ENCODE peak calls at places on chromosomes 16 and 17, in eight cellular contexts. B, X, N, Q, O, U, W and J are unnamed samples.
A peak's percentile ranks its signal among the peaks of the same experiment; 100 is the strongest.

GRCh38 chr16:60246055-60246454 is 1511.9 kb upstream of the GOT2 start:
- DNase-seq in W (no peak), X (no peak), O (no peak), Q (no peak), B (no peak), N (no peak), U (no peak), J (no peak)

GRCh38 chr17:17698869-17699351 is 17.7 kb downstream of the RAI1 start:
- DNase-seq in U (no peak), W (no peak), X (no peak), Q (no peak), O (no peak), N (no peak), B (peak; percentile 41), J (no peak)

GRCh38 chr16:24906199-24906808 is 60.5 kb downstream of the SLC5A11 start:
- DNase-seq in N (peak; percentile 19), O (no peak), B (peak; percentile 26), Q (no peak), U (no peak), X (peak; percentile 30), W (peak; percentile 11), J (no peak)

GRCh38 chr17:31754239-31754945 is 104.7 kb downstream of the COPRS start:
- DNase-seq in O (no peak), Q (no peak), W (peak; percentile 48), N (peak; percentile 16), U (no peak), X (no peak), B (peak; percentile 99), J (peak; percentile 41)

GRCh38 chr16:85360323-85361277 is 248.3 kb upstream of the CIBAR2 start:
- DNase-seq in X (no peak), B (no peak), N (no peak), Q (peak; percentile 88), W (no peak), O (no peak), U (no peak), J (no peak)

GRCh38 chr16:66623755-66624154 is 19.3 kb downstream of the CMTM3 start:
- DNase-seq in B (no peak), U (no peak), Q (no peak), N (no peak), X (no peak), O (no peak), W (no peak), J (no peak)

GRCh38 chr16:2969545-2970521 is 685 bp downstream of the PAQR4 start:
- DNase-seq in U (no peak), B (peak; percentile 49), O (no peak), Q (peak; percentile 85), N (no peak), W (peak; percentile 66), X (peak; percentile 94), J (peak; percentile 77)

GRCh38 chr17:56744721-56745120 is 89.0 kb downstream of the C17orf67 start:
- DNase-seq in O (no peak), Q (no peak), U (no peak), N (no peak), W (no peak), X (no peak), B (no peak), J (no peak)

GRCh38 chr17:50976951-50977472 is 110.9 kb upstream of the TOB1 start:
- DNase-seq in O (no peak), B (no peak), W (no peak), U (no peak), X (no peak), Q (no peak), N (no peak), J (no peak)

GRCh38 chr17:56785396-56785795 is 48.3 kb downstream of the C17orf67 start:
- DNase-seq in O (no peak), W (no peak), B (peak; percentile 67), X (no peak), U (no peak), Q (no peak), N (no peak), J (no peak)

GRCh38 chr16:72561-73537 is at the start of gene RHBDF1:
- DNase-seq in U (no peak), Q (peak; percentile 79), B (peak; percentile 47), W (no peak), N (no peak), X (peak; percentile 73), O (no peak), J (peak; percentile 53)

GRCh38 chr17:1998426-1998784 is 26.7 kb downstream of the RTN4RL1 start:
- DNase-seq in Q (peak; percentile 61), O (no peak), W (no peak), N (no peak), U (no peak), X (no peak), B (no peak), J (no peak)

GRCh38 chr16:80804451-80805383 is at the start of gene CDYL2:
- DNase-seq in X (no peak), Q (peak; percentile 78), N (no peak), W (no peak), O (no peak), U (no peak), B (peak; percentile 2), J (peak; percentile 28)

GRCh38 chr16:80802129-80802528 is 2.3 kb downstream of the CDYL2 start:
- DNase-seq in O (no peak), N (no peak), B (no peak), Q (no peak), W (no peak), U (no peak), X (no peak), J (no peak)

GRCh38 chr16:80802902-80803301 is 1.5 kb downstream of the CDYL2 start:
- DNase-seq in U (no peak), N (no peak), W (no peak), Q (no peak), X (no peak), B (no peak), O (no peak), J (no peak)

GRCh38 chr16:80804061-80804450 is 342 bp downstream of the CDYL2 start:
- DNase-seq in B (peak; percentile 46), O (no peak), U (no peak), Q (no peak), W (peak; percentile 6), N (no peak), X (no peak), J (no peak)

DNA sequence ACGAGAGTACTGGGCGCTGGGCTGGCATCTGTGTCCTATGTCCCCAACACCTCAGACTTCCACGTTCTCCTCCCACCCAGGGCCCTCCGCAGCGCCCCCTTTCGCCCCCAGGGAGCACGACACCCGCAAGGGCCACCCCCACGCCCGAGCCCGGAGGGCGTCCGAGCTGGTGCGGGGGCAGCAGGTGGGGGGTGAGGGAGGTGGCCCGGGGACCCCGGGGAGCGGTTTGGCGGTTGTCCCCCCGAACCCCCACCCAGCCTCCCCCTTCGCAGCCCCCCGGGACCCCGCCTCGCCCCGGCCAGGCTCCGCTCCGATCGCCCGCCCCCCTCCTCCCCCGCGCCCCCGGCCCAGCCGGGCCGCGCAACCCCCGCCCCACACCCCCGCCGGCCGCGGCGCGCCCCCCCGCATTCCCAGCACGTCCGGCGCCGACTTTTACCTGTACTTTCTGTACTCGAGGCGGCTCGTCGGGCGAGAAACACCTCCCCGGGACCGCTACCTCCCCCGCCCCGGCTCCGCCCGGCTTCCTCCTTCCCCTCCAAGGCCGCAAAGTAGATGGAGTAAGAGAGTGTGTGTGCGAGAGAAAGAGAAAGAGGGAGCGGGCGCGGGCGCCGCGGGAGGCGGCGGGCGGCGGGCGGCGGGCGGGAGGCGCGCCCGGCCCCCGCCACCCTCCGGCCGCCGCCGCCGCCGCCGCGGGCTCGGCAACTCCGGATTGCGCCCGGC is 897 bp downstream of the CDYL2 start:
- DNase-seq in B (no peak), Q (peak; percentile 66), O (no peak), U (no peak), X (no peak), W (no peak), N (no peak), J (no peak)
- TF ChIP-seq RAD21 in B (no peak), Q (no peak), O (peak; percentile 35), U (peak; percentile 59), X (no peak), W (no peak), N (no peak), J (no peak)

GRCh38 chr16:12057276-12057675 is 80.7 kb downstream of the SNX29 start:
- DNase-seq in U (no peak), W (no peak), X (no peak), O (no peak), Q (no peak), N (no peak), B (peak; percentile 70), J (no peak)
- TF ChIP-seq CTCF in U (no peak), W (no peak), X (no peak), O (no peak), Q (no peak), N (no peak), B (no peak), J (no peak)

GRCh38 chr17:45410144-45411091 is 22.3 kb downstream of the ARHGAP27 start:
- DNase-seq in W (no peak), N (no peak), Q (peak; percentile 59), X (no peak), U (no peak), O (no peak), B (no peak), J (no peak)

GRCh38 chr17:45409659-45410076 is 23.0 kb downstream of the ARHGAP27 start:
- DNase-seq in Q (no peak), U (no peak), X (no peak), N (no peak), W (no peak), B (no peak), O (no peak), J (no peak)

GRCh38 chr17:45411348-45412105 is 21.1 kb downstream of the ARHGAP27 start:
- DNase-seq in B (no peak), U (no peak), N (no peak), Q (no peak), X (no peak), O (no peak), W (no peak), J (no peak)

GRCh38 chr17:45406107-45406506 is 26.6 kb downstream of the ARHGAP27 start:
- DNase-seq in N (no peak), Q (no peak), B (no peak), X (no peak), O (no peak), U (no peak), W (no peak), J (no peak)

DNA sequence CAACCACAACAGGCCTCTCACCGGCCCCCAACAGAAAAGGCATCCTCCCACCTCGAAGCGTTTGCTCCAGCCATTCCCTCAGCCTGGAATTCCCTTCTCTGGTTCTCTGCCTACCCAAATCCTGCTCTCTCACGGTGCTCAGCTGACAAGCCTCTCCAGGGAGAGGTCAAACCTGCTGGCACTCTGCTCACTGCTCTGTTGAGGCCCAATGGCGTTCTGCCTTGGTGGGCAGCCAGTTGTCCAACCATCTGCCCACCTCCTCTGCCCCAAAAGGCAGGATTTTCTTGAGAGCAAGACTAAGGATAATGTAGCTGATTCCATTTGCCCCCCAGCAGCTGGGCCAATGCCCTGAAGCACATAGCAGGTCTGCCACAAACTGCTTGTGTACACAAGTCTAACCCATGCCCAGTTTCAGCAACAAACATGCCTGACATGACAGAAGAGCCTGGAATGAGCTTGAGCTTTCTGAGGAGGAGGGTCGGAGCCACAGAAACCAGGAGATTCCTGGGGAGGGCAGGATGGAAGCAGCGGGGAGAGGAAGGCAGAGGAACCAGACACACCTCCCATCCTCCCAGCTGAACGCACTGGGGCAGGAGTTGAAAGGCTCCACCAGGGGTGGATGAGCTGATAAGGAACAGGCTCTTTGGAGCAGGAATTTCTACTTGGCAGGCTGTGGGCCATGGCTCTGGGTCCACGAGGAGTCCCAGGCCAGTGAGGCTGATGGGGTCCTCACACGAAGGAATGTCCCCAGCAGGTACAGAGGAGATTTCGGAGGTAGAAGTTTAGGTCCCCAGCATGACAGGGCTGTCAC is 23.9 kb downstream of the ARHGAP27 start:
- DNase-seq in X (no peak), Q (no peak), U (no peak), W (no peak), N (no peak), B (no peak), O (no peak), J (no peak)
- TF ChIP-seq RAD21 in X (no peak), Q (no peak), U (no peak), W (no peak), N (no peak), B (no peak), O (no peak), J (no peak)

GRCh38 chr17:19292377-19292711 is 55.2 kb downstream of the EPN2 start:
- DNase-seq in U (no peak), O (no peak), Q (no peak), N (no peak), X (no peak), W (no peak), B (no peak), J (no peak)
- TF ChIP-seq CTCF in U (no peak), O (no peak), Q (no peak), N (no peak), X (no peak), W (no peak), B (no peak), J (no peak)